ENCODE peak calls at places on chromosomes 3 and 15, in ten cellular contexts. B is OCI-LY7, Z is fibroblast of lung, L is spleen, Q is SJSA1, D is GM23248, Y is upper lobe of left lung, F is heart right ventricle, M is ovary, P is sigmoid colon. W is an unnamed sample.

GRCh38 chr15:47742334-47742733 is 25.0 kb downstream of the SEMA6D start:
- DNase-seq in M (no peak), Z (no peak), L (no peak), F (no peak), P (no peak), Y (no peak), B (no peak), Q (no peak), D (no peak), W (no peak)

GRCh38 chr3:144923051-144923450 is 951.4 kb downstream of the DIPK2A start:
- DNase-seq in Q (no peak), M (no peak), L (no peak), Z (no peak), F (no peak), D (no peak), Y (no peak), P (no peak), B (no peak), W (no peak)

GRCh38 chr15:76335851-76336253 is 721 bp upstream of the ISL2 start:
- DNase-seq in Q (no peak), D (no peak), Z (no peak), M (no peak), L (no peak), Y (no peak), B (peak; percentile 46), F (no peak), P (no peak), W (no peak)

GRCh38 chr15:81216411-81216810 is 19.7 kb downstream of the IL16 start:
- DNase-seq in Z (no peak), M (no peak), D (no peak), P (no peak), B (no peak), F (no peak), Y (no peak), Q (no peak), L (no peak), W (no peak)

GRCh38 chr3:53161820-53162671 is 1.0 kb downstream of the PRKCD start:
- DNase-seq in Q (peak; percentile 3), D (peak; percentile 65), P (no peak), F (peak; percentile 55), M (peak; percentile 32), L (peak; percentile 91), Z (peak; percentile 36), B (peak; percentile 71), Y (peak; percentile 91), W (peak; percentile 76)

GRCh38 chr3:45035441-45036301 is 9.6 kb downstream of the CLEC3B start:
- DNase-seq in B (no peak), M (peak; percentile 57), F (peak; percentile 44), D (no peak), Q (no peak), Z (no peak), Y (peak; percentile 88), P (peak; percentile 79), L (peak; percentile 81), W (peak; percentile 71)

GRCh38 chr15:72197460-72198409 is at the start of gene GRAMD2A:
- DNase-seq in Y (peak; percentile 93), Q (peak; percentile 20), M (no peak), P (no peak), F (no peak), Z (peak; percentile 55), B (no peak), L (peak; percentile 73), D (peak; percentile 67), W (peak; percentile 86)

GRCh38 chr15:59245583-59245982 is 38.9 kb downstream of the LDHAL6B start:
- DNase-seq in B (no peak), Q (no peak), P (no peak), F (no peak), D (no peak), Y (no peak), M (no peak), Z (no peak), L (no peak), W (no peak)

GRCh38 chr3:4231041-4231440 is 72.1 kb upstream of the SETMAR start:
- DNase-seq in P (no peak), L (no peak), M (no peak), Q (no peak), Z (no peak), B (no peak), Y (no peak), D (no peak), F (no peak), W (no peak)

GRCh38 chr3:4233488-4233887 is 69.7 kb upstream of the SETMAR start:
- DNase-seq in Y (no peak), D (no peak), F (no peak), Z (no peak), L (no peak), Q (no peak), M (no peak), P (no peak), B (no peak), W (no peak)

GRCh38 chr3:4232798-4233197 is 70.4 kb upstream of the SETMAR start:
- DNase-seq in P (no peak), F (no peak), Z (no peak), M (no peak), B (no peak), L (no peak), D (no peak), Y (no peak), Q (no peak), W (no peak)

GRCh38 chr3:4234894-4235293 is 68.3 kb upstream of the SETMAR start:
- DNase-seq in B (no peak), Y (no peak), F (no peak), D (no peak), P (no peak), M (no peak), Q (no peak), L (no peak), Z (no peak), W (no peak)

GRCh38 chr3:4235690-4236089 is 67.5 kb upstream of the SETMAR start:
- DNase-seq in Y (no peak), L (no peak), D (no peak), Q (no peak), P (no peak), F (no peak), B (no peak), Z (no peak), M (no peak), W (no peak)
- H3K27ac ChIP-seq in Y (no peak overlapping the region), L (no peak overlapping the region), D (no peak overlapping the region), Q (no peak overlapping the region), P (no peak overlapping the region), F (no peak overlapping the region), B (no peak overlapping the region), Z (no peak overlapping the region), M (no peak overlapping the region), W (no peak overlapping the region)

GRCh38 chr3:194365978-194366490 is 3.5 kb downstream of the LRRC15 start:
- DNase-seq in B (no peak), P (no peak), Q (no peak), Y (no peak), M (no peak), Z (no peak), F (no peak), D (no peak), L (no peak), W (no peak)

GRCh38 chr3:194369522-194370279 is at the start of gene LRRC15:
- DNase-seq in L (no peak), P (no peak), F (no peak), D (peak; percentile 93), M (no peak), Z (peak; percentile 78), Q (peak; percentile 49), Y (peak; percentile 83), B (no peak), W (no peak)

GRCh38 chr3:194367992-194368841 is 1.3 kb downstream of the LRRC15 start:
- DNase-seq in P (no peak), D (peak; percentile 96), Y (no peak), M (no peak), B (peak; percentile 31), F (no peak), Q (no peak), L (no peak), Z (peak; percentile 57), W (no peak)

GRCh38 chr3:194370753-194371152 is 1.2 kb upstream of the LRRC15 start:
- DNase-seq in F (no peak), L (no peak), Q (peak; percentile 31), B (no peak), M (no peak), Y (no peak), P (no peak), D (no peak), Z (peak; percentile 21), W (no peak)

GRCh38 chr3:194368918-194369317 is 625 bp downstream of the LRRC15 start:
- DNase-seq in P (no peak), F (no peak), M (no peak), B (no peak), Z (no peak), Q (no peak), L (no peak), Y (no peak), D (no peak), W (no peak)
- H3K4me3 ChIP-seq in P (no peak overlapping the region), F (no peak overlapping the region), M (no peak overlapping the region), B (no peak overlapping the region), Z (no peak overlapping the region), Q (no peak overlapping the region), L (no peak overlapping the region), Y (no peak overlapping the region), D (peak overlapping the region; percentile 53), W (no peak overlapping the region)

GRCh38 chr15:77578641-77579372 is 53.9 kb downstream of the LINGO1 start:
- DNase-seq in M (no peak), L (no peak), D (no peak), Q (no peak), P (no peak), B (no peak), Y (peak; percentile 34), F (no peak), Z (no peak), W (no peak)
- H3K9me3 ChIP-seq in M (no peaks in the 10 kb centered on the region), L (no peaks in the 10 kb centered on the region), D (no peaks in the 10 kb centered on the region), Q (peaks cover 3% of the 10 kb centered on the region), P (no peaks in the 10 kb centered on the region), B (no peaks in the 10 kb centered on the region), Y (no peaks in the 10 kb centered on the region), F (no peaks in the 10 kb centered on the region), Z (no peaks in the 10 kb centered on the region), W (no peaks in the 10 kb centered on the region)

GRCh38 chr3:69762790-69763229 is 23.5 kb downstream of the MITF start:
- DNase-seq in D (no peak), Q (no peak), B (no peak), M (no peak), P (no peak), F (no peak), L (no peak), Y (no peak), Z (no peak), W (no peak)

GRCh38 chr3:69763458-69763857 is 24.2 kb downstream of the MITF start:
- DNase-seq in L (no peak), P (peak; percentile 74), Y (no peak), F (no peak), B (no peak), Q (no peak), D (no peak), Z (no peak), M (no peak), W (no peak)

GRCh38 chr3:69763976-69764851 is 24.9 kb downstream of the MITF start:
- DNase-seq in Q (no peak), Z (peak; percentile 48), B (no peak), Y (no peak), P (no peak), M (no peak), D (no peak), F (no peak), L (no peak), W (no peak)

GRCh38 chr3:69767571-69767970 is 28.3 kb downstream of the MITF start:
- DNase-seq in F (peak; percentile 68), P (peak; percentile 91), B (no peak), Y (no peak), L (no peak), M (peak; percentile 53), Z (no peak), Q (no peak), D (no peak), W (peak; percentile 57)

DNA sequence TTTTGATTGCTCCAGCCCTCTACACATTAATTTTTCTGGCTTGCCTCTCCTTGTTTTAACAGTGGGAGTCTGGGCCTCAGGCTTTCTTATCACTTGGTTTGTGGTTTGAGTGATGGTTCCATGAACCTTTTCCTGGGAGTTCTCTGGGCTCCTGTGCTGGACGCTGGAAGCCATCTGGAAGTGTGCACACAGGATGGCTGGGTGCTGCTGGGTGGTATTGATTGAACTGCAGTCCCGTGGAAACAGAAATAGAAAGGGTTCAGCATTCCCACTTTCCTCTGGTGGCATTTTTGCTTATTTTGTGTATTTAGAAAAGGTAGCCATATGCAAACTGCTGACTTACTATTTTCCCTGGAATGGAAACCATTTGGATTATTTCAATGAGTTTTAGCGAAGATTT is 25.6 kb downstream of the MITF start:
- DNase-seq in P (no peak), L (no peak), D (no peak), F (no peak), B (no peak), Z (peak; percentile 54), M (no peak), Y (no peak), Q (peak; percentile 54), W (no peak)
- H3K27ac ChIP-seq in P (peak overlapping the region; percentile 81), L (peak overlapping the region; percentile 63), D (no peak overlapping the region), F (no peak overlapping the region), B (no peak overlapping the region), Z (no peak overlapping the region), M (peak overlapping the region; percentile 67), Y (peak overlapping the region; percentile 37), Q (peak overlapping the region; percentile 31), W (peak overlapping the region; percentile 49)

W was measured in upper lobe of right lung.